ENCODE peak calls at places on chromosomes 6 and 20, in seven cellular contexts. N is IMR-90, Z is H9, F is mesendoderm, A is neuronal stem cell, K is mesenchymal stem cell, L is trophoblast cell. D is an unnamed sample.

GRCh38 chr20:41734506-41734945 is 116.3 kb upstream of the CHD6 start:
- DNase-seq in A (peak), K (peak), F (peak), N (peak), Z (peak), L (peak), D (peak)

GRCh38 chr6:41652876-41653641 is 14.8 kb downstream of the MDFI start:
- DNase-seq in L (peak), K (peak), N (peak), A (no peak), Z (no peak), F (no peak), D (no peak)

GRCh38 chr6:140537211-140537610 is 1162.8 kb upstream of the CITED2 start:
- DNase-seq in Z (no peak), N (peak), L (peak), F (peak), K (peak), A (no peak), D (no peak)

GRCh38 chr6:112274774-112275173 is 20.4 kb upstream of the LAMA4 start:
- DNase-seq in L (no peak), Z (no peak), A (no peak), F (no peak), K (no peak), N (no peak), D (no peak)

GRCh38 chr20:6008254-6008653 is 45.6 kb downstream of the LRRN4 start:
- DNase-seq in A (no peak), Z (no peak), F (no peak), L (peak), N (peak), K (peak), D (no peak)

GRCh38 chr6:113901482-113901881 is 44.3 kb downstream of the MARCKS start:
- DNase-seq in L (no peak), Z (no peak), K (no peak), N (peak), F (no peak), A (no peak), D (no peak)

GRCh38 chr6:156826290-156826955 is 49.2 kb downstream of the ARID1B start:
- DNase-seq in Z (no peak), A (no peak), N (no peak), L (peak), K (no peak), F (peak), D (no peak)

GRCh38 chr6:24936641-24937317 is 1.0 kb upstream of the RIPOR2 start:
- DNase-seq in N (peak), K (no peak), F (no peak), L (no peak), Z (no peak), A (no peak), D (no peak)

GRCh38 chr20:21020656-21021004 is 85.5 kb downstream of the LINC00237 start:
- DNase-seq in N (no peak), A (no peak), Z (no peak), K (no peak), F (no peak), L (no peak), D (no peak)

GRCh38 chr6:157025459-157025858 is 248.3 kb downstream of the ARID1B start:
- DNase-seq in N (peak), F (no peak), A (no peak), Z (no peak), K (peak), L (no peak), D (no peak)

GRCh38 chr6:156651438-156651837 is 125.7 kb upstream of the ARID1B start:
- DNase-seq in A (no peak), Z (no peak), F (no peak), N (no peak), L (no peak), K (no peak), D (no peak)

GRCh38 chr20:63135411-63135810 is 80.5 kb downstream of the YTHDF1 start:
- DNase-seq in F (peak), A (no peak), N (no peak), K (no peak), L (no peak), Z (peak), D (no peak)

DNA sequence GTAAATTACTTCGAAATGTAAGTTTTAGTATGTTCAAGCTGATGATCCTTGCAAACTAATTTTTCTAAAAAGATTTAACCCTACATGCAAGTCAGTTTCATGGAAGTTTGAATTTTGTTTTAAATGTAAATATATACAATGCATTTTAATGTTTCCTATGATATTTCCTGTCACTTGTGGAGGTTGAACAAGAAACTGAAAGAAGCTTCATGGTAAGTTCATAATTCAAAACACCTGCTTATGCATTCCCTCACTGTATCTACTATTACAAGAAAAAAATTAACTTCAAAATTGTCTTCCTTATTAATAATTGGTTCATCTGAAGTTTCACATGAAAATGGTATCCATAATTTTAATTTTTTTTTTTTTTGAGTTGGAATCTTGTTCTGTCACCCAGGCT is 24.8 kb downstream of the KIF6 start:
- DNase-seq in F (no peak), K (no peak), Z (no peak), L (no peak), N (no peak), A (no peak), D (no peak)
- H2BK120ac ChIP-seq in F (no peak), K (no peak), Z (no peak), L (no peak), N (no peak), A (no peak), D (no peak)

GRCh38 chr6:137102851-137103492 is 58.2 kb upstream of the IL20RA start:
- DNase-seq in K (no peak), A (no peak), Z (no peak), L (no peak), N (no peak), F (peak), D (no peak)
- H2BK120ac ChIP-seq in K (no peak), A (no peak), Z (no peak), L (no peak), N (no peak), F (no peak), D (no peak)

GRCh38 chr6:128278876-128279275 is 241.5 kb downstream of the PTPRK start:
- DNase-seq in N (peak), L (no peak), A (no peak), K (peak), Z (no peak), F (no peak), D (no peak)
- H2BK120ac ChIP-seq in N (no peak), L (no peak), A (no peak), K (no peak), Z (no peak), F (no peak), D (no peak)

GRCh38 chr20:61049684-61050083 is 202.4 kb upstream of the CDH4 start:
- DNase-seq in N (no peak), A (no peak), L (no peak), Z (no peak), K (no peak), F (no peak), D (no peak)
- H2BK120ac ChIP-seq in N (no peak), A (no peak), L (no peak), Z (no peak), K (no peak), F (no peak), D (no peak)

GRCh38 chr6:48423640-48424365 is 312.8 kb upstream of the PTCHD4 start:
- DNase-seq in Z (no peak), F (no peak), A (no peak), K (peak), N (peak), L (no peak), D (no peak)

DNA sequence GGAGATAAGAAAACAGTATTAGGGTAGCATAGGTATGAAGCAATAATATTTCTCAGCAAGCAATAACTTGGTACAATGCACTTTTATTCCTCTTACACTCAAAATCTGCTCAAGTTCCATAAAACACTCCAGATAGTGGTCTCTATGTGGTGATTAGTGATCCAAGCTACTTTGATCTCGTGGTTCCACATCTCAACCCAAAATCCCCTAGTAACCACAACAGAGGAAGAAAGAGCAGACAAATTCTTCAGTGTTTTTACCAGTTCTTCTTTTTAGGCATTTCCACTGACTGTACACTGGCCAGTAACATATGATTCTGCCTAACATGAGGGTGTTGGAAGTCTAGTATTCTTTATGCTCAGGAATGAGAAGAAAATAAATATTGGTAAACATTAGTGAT is 309.0 kb upstream of the PTCHD4 start:
- DNase-seq in F (no peak), L (no peak), A (no peak), Z (no peak), N (no peak), K (no peak), D (no peak)
- H2BK120ac ChIP-seq in F (no peak), L (no peak), A (no peak), Z (no peak), N (no peak), K (no peak), D (no peak)

GRCh38 chr6:13769034-13769654 is 45.2 kb downstream of the MCUR1 start:
- DNase-seq in N (no peak), L (peak), K (no peak), A (no peak), F (no peak), Z (no peak), D (no peak)
- H2BK120ac ChIP-seq in N (no peak), L (no peak), K (no peak), A (no peak), F (no peak), Z (no peak), D (no peak)

DNA sequence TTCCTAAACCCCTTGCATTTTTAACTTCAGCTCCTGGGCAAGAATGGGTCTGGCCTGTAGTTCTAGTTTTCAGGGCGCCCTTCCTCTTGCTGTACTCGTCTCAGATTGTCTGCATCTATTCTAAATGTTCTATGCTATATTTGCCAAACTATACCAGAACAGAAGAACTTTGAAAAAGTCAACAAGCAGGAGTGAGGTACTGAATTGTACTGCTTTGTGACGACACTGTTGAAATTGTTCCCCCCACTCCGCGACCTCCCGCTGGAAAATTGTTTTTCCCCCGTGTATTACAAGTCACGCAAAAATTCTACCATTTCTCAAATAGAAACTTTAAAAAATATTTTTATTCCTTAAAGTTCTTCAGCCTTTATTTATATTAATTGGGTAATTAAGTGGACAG is 73.9 kb downstream of the CBFA2T2 start:
- DNase-seq in L (no peak), N (no peak), A (no peak), K (no peak), F (no peak), Z (no peak), D (no peak)
- H2BK120ac ChIP-seq in L (no peak), N (no peak), A (no peak), K (no peak), F (no peak), Z (no peak), D (no peak)